ENCODE peak calls at places on chromosomes 16 and 17, in eight cellular contexts. One of them, this sample, is unnamed.

GRCh38 chr16:31298958-31299357 is 39.2 kb downstream of the ITGAM start:
- DNase-seq in ovary: no peak
- DNase-seq in stimulated activated CD8-positive, alpha-beta memory T cell treated with anti-CD3 and anti-CD28 coated beads, Interleukin-12 subunit alpha, Interleukin-12 subunit beta, amount 100 ng/mL, for 1 hour: no peak
- DNase-seq in kidney: no peak
- DNase-seq in NCI-H1694 treated with DMSO at 0.1 percent for 48 hours: peak; percentile 0
- DNase-seq in dorsolateral prefrontal cortex: no peak
- DNase-seq in PC-9: no peak
- DNase-seq in D341Med: no peak
- DNase-seq in this sample: no peak

GRCh38 chr17:40621019-40621418 is 26.6 kb downstream of the SMARCE1 start:
- DNase-seq in D341Med: no peak
- DNase-seq in kidney: no peak
- DNase-seq in stimulated activated CD8-positive, alpha-beta memory T cell treated with anti-CD3 and anti-CD28 coated beads, Interleukin-12 subunit alpha, Interleukin-12 subunit beta, amount 100 ng/mL, for 1 hour: no peak
- DNase-seq in PC-9: no peak
- DNase-seq in dorsolateral prefrontal cortex: no peak
- DNase-seq in ovary: no peak
- DNase-seq in NCI-H1694 treated with DMSO at 0.1 percent for 48 hours: no peak
- DNase-seq in this sample: no peak

GRCh38 chr17:62948370-62948769 is 17.7 kb upstream of the TANC2 start:
- DNase-seq in D341Med: no peak
- DNase-seq in ovary: no peak
- DNase-seq in kidney: no peak
- DNase-seq in PC-9: no peak
- DNase-seq in stimulated activated CD8-positive, alpha-beta memory T cell treated with anti-CD3 and anti-CD28 coated beads, Interleukin-12 subunit alpha, Interleukin-12 subunit beta, amount 100 ng/mL, for 1 hour: no peak
- DNase-seq in dorsolateral prefrontal cortex: no peak
- DNase-seq in NCI-H1694 treated with DMSO at 0.1 percent for 48 hours: no peak
- DNase-seq in this sample: no peak

GRCh38 chr16:13767215-13767614 is 152.7 kb upstream of the ERCC4 start:
- DNase-seq in kidney: no peak
- DNase-seq in PC-9: peak; percentile 11
- DNase-seq in dorsolateral prefrontal cortex: no peak
- DNase-seq in NCI-H1694 treated with DMSO at 0.1 percent for 48 hours: no peak
- DNase-seq in stimulated activated CD8-positive, alpha-beta memory T cell treated with anti-CD3 and anti-CD28 coated beads, Interleukin-12 subunit alpha, Interleukin-12 subunit beta, amount 100 ng/mL, for 1 hour: no peak
- DNase-seq in ovary: no peak
- DNase-seq in D341Med: peak; percentile 31
- DNase-seq in this sample: no peak

GRCh38 chr16:46607529-46607928 is 13.7 kb downstream of the SHCBP1 start:
- DNase-seq in PC-9: no peak
- DNase-seq in NCI-H1694 treated with DMSO at 0.1 percent for 48 hours: peak; percentile 24
- DNase-seq in D341Med: no peak
- DNase-seq in dorsolateral prefrontal cortex: no peak
- DNase-seq in kidney: no peak
- DNase-seq in ovary: no peak
- DNase-seq in stimulated activated CD8-positive, alpha-beta memory T cell treated with anti-CD3 and anti-CD28 coated beads, Interleukin-12 subunit alpha, Interleukin-12 subunit beta, amount 100 ng/mL, for 1 hour: no peak
- DNase-seq in this sample: no peak

GRCh38 chr17:64176556-64176955 is 46.6 kb upstream of the ERN1 start:
- DNase-seq in D341Med: no peak
- DNase-seq in ovary: no peak
- DNase-seq in stimulated activated CD8-positive, alpha-beta memory T cell treated with anti-CD3 and anti-CD28 coated beads, Interleukin-12 subunit alpha, Interleukin-12 subunit beta, amount 100 ng/mL, for 1 hour: no peak
- DNase-seq in dorsolateral prefrontal cortex: no peak
- DNase-seq in NCI-H1694 treated with DMSO at 0.1 percent for 48 hours: no peak
- DNase-seq in PC-9: no peak
- DNase-seq in kidney: no peak
- DNase-seq in this sample: no peak

GRCh38 chr16:12700161-12700560 is 103.5 kb downstream of the CPPED1 start:
- DNase-seq in kidney: no peak
- DNase-seq in D341Med: no peak
- DNase-seq in PC-9: no peak
- DNase-seq in stimulated activated CD8-positive, alpha-beta memory T cell treated with anti-CD3 and anti-CD28 coated beads, Interleukin-12 subunit alpha, Interleukin-12 subunit beta, amount 100 ng/mL, for 1 hour: no peak
- DNase-seq in dorsolateral prefrontal cortex: no peak
- DNase-seq in NCI-H1694 treated with DMSO at 0.1 percent for 48 hours: no peak
- DNase-seq in ovary: no peak
- DNase-seq in this sample: no peak

GRCh38 chr16:71853413-71853812 is 7.6 kb downstream of the ATXN1L start:
- DNase-seq in ovary: no peak
- DNase-seq in PC-9: no peak
- DNase-seq in stimulated activated CD8-positive, alpha-beta memory T cell treated with anti-CD3 and anti-CD28 coated beads, Interleukin-12 subunit alpha, Interleukin-12 subunit beta, amount 100 ng/mL, for 1 hour: no peak
- DNase-seq in dorsolateral prefrontal cortex: no peak
- DNase-seq in D341Med: no peak
- DNase-seq in NCI-H1694 treated with DMSO at 0.1 percent for 48 hours: no peak
- DNase-seq in kidney: no peak
- DNase-seq in this sample: no peak

GRCh38 chr17:10197362-10197720 is 1.1 kb downstream of the GAS7 start:
- DNase-seq in stimulated activated CD8-positive, alpha-beta memory T cell treated with anti-CD3 and anti-CD28 coated beads, Interleukin-12 subunit alpha, Interleukin-12 subunit beta, amount 100 ng/mL, for 1 hour: no peak
- DNase-seq in kidney: no peak
- DNase-seq in ovary: peak; percentile 45
- DNase-seq in PC-9: no peak
- DNase-seq in dorsolateral prefrontal cortex: no peak
- DNase-seq in D341Med: no peak
- DNase-seq in NCI-H1694 treated with DMSO at 0.1 percent for 48 hours: no peak
- DNase-seq in this sample: no peak

GRCh38 chr17:44995602-44996001 is 27.5 kb upstream of the C1QL1 start:
- DNase-seq in kidney: no peak
- DNase-seq in stimulated activated CD8-positive, alpha-beta memory T cell treated with anti-CD3 and anti-CD28 coated beads, Interleukin-12 subunit alpha, Interleukin-12 subunit beta, amount 100 ng/mL, for 1 hour: no peak
- DNase-seq in dorsolateral prefrontal cortex: no peak
- DNase-seq in NCI-H1694 treated with DMSO at 0.1 percent for 48 hours: no peak
- DNase-seq in D341Med: no peak
- DNase-seq in PC-9: no peak
- DNase-seq in ovary: no peak
- DNase-seq in this sample: no peak

GRCh38 chr17:46962374-46962790 is 16.7 kb downstream of the RPRML start:
- DNase-seq in PC-9: no peak
- DNase-seq in kidney: no peak
- DNase-seq in NCI-H1694 treated with DMSO at 0.1 percent for 48 hours: no peak
- DNase-seq in D341Med: no peak
- DNase-seq in ovary: no peak
- DNase-seq in dorsolateral prefrontal cortex: no peak
- DNase-seq in stimulated activated CD8-positive, alpha-beta memory T cell treated with anti-CD3 and anti-CD28 coated beads, Interleukin-12 subunit alpha, Interleukin-12 subunit beta, amount 100 ng/mL, for 1 hour: no peak
- DNase-seq in this sample: no peak

This sample was measured in HEK293T.